ENCODE peak calls at places on chromosomes 2 and 18, in ten cellular contexts. E is psoas muscle; Q is A549; I is coronary artery; X is WERI-Rb-1; D is tibial artery; S is CD8-positive, alpha-beta memory T cell; G is PC-3; K is uterus; T is H9. F is an unnamed sample.

GRCh38 chr18:68843467-68844089 is 45.7 kb downstream of the CCDC102B start:
- DNase-seq in D (no peak), Q (no peak), G (peak), S (no peak), K (no peak), E (no peak), I (no peak), X (no peak), T (no peak), F (no peak)

GRCh38 chr2:9805435-9806297 is 37.6 kb upstream of the TAF1B start:
- DNase-seq in E (no peak), D (peak), K (no peak), G (no peak), Q (no peak), T (no peak), I (peak), S (no peak), X (peak), F (no peak)

GRCh38 chr2:98608962-98609604 is 694 bp downstream of the UNC50 start:
- DNase-seq in G (peak), Q (peak), X (no peak), S (no peak), T (no peak), E (no peak), K (peak), D (no peak), I (no peak), F (peak)

GRCh38 chr2:62382757-62383156 is 123.2 kb downstream of the TMEM17 start:
- DNase-seq in S (no peak), K (no peak), T (no peak), D (no peak), G (no peak), E (no peak), X (no peak), Q (no peak), I (no peak), F (no peak)

GRCh38 chr2:206116278-206116677 is 30.3 kb upstream of the INO80D start:
- DNase-seq in Q (no peak), E (no peak), I (no peak), G (no peak), S (no peak), T (no peak), X (no peak), D (no peak), K (no peak), F (no peak)

GRCh38 chr18:48658721-48659120 is 119.9 kb downstream of the CTIF start:
- DNase-seq in G (no peak), K (no peak), D (peak), S (no peak), T (no peak), E (no peak), I (no peak), X (no peak), Q (no peak), F (no peak)

GRCh38 chr2:41909584-41909983 is 138.2 kb upstream of the PKDCC start:
- DNase-seq in K (no peak), E (no peak), S (no peak), G (no peak), I (no peak), X (no peak), D (no peak), Q (no peak), T (no peak), F (no peak)

GRCh38 chr18:33757037-33757436 is 179.0 kb downstream of the ASXL3 start:
- DNase-seq in Q (no peak), T (no peak), G (no peak), K (no peak), E (no peak), I (no peak), S (no peak), D (no peak), X (no peak), F (peak)

GRCh38 chr18:56661414-56662101 is 10.4 kb downstream of the WDR7 start:
- DNase-seq in E (no peak), S (no peak), G (no peak), T (no peak), D (no peak), I (no peak), X (no peak), Q (no peak), K (no peak), F (no peak)

GRCh38 chr2:177242136-177242987 is 22.2 kb downstream of the NFE2L2 start:
- DNase-seq in K (no peak), S (no peak), D (no peak), E (no peak), G (peak), X (no peak), I (no peak), Q (peak), T (no peak), F (peak)

GRCh38 chr2:190123956-190124355 is 61.4 kb upstream of the MSTN start:
- DNase-seq in E (no peak), D (no peak), G (peak), T (no peak), Q (no peak), I (no peak), X (no peak), S (no peak), K (no peak), F (peak)

GRCh38 chr2:39838589-39838988 is 59.5 kb upstream of the THUMPD2 start:
- DNase-seq in X (no peak), K (no peak), G (no peak), T (no peak), Q (no peak), E (no peak), S (no peak), I (no peak), D (no peak), F (no peak)

GRCh38 chr2:39839261-39839848 is 60.3 kb upstream of the THUMPD2 start:
- DNase-seq in D (no peak), E (no peak), G (no peak), X (no peak), T (no peak), Q (no peak), I (no peak), S (no peak), K (no peak), F (no peak)

GRCh38 chr2:39837856-39838453 is 58.9 kb upstream of the THUMPD2 start:
- DNase-seq in E (no peak), X (peak), Q (peak), K (no peak), D (no peak), T (peak), I (no peak), S (no peak), G (peak), F (peak)

GRCh38 chr2:39834426-39834825 is 55.4 kb upstream of the THUMPD2 start:
- DNase-seq in Q (no peak), D (no peak), G (no peak), X (no peak), K (no peak), T (no peak), I (no peak), S (no peak), E (no peak), F (no peak)

DNA sequence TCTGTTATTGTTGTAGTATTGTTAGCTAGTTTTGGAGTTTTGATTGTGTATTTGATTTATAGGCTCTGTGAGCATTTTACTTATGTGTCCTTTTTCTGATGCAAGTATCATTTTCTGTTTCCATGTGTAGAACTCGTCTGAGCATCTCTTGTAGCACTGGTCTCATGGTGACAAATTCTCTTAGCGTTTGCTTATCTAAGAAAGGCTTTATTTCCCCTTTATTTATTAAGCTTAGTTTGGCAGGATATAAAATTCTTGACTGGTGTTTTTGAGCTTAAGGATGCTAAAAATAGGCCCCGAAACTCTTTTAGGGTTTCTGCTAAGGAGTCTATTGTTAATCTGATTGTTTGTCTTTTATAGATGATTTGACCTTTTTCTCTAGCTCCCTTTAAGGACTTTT is 57.6 kb upstream of the THUMPD2 start:
- DNase-seq in Q (peak), D (no peak), T (no peak), G (no peak), K (no peak), X (no peak), I (no peak), S (no peak), E (no peak), F (no peak)
- H3K27ac ChIP-seq in Q (no peak), D (no peak), T (no peak), G (no peak), K (no peak), X (no peak), I (no peak), S (no peak), E (no peak), F (no peak)

GRCh38 chr2:16607306-16607705 is 58.3 kb downstream of the CYRIA start:
- DNase-seq in K (no peak), T (no peak), Q (no peak), S (no peak), I (no peak), D (no peak), G (no peak), X (no peak), E (no peak), F (no peak)

GRCh38 chr2:16608661-16609643 is 56.7 kb downstream of the CYRIA start:
- DNase-seq in Q (peak), X (peak), T (peak), S (peak), K (peak), E (peak), G (peak), I (peak), D (peak), F (peak)

DNA sequence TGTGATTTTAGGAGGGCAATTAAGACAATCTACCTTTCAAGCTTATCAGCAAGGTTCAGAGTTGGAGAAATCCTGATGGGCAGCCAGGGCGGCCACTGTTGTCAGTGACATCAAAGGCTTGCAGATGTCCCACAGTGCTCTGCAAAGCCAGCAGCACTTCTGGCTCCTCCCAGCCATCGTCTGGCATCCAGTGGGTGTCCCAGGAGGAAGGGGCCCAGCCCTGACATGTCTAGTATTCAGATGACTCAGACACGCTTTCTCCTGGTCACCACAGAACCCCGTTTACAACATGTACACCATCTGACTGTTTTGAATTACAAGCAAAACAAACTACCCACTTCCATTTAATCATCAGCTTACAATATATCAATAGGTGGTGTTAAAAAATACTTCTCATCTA is 61.4 kb downstream of the CYRIA start:
- DNase-seq in X (no peak), K (no peak), E (no peak), G (no peak), S (no peak), T (no peak), D (no peak), Q (no peak), I (no peak), F (peak)
- H3K27ac ChIP-seq in X (no peak), K (no peak), E (no peak), G (no peak), S (no peak), T (no peak), D (no peak), Q (no peak), I (no peak), F (no peak)

GRCh38 chr2:46831037-46831868 is 84.4 kb downstream of the MCFD2 start:
- DNase-seq in E (no peak), K (peak), T (no peak), X (no peak), G (peak), D (no peak), I (peak), Q (no peak), S (no peak), F (no peak)
- H3K27ac ChIP-seq in E (no peak), K (peak), T (no peak), X (no peak), G (no peak), D (no peak), I (peak), Q (peak), S (no peak), F (no peak)

DNA sequence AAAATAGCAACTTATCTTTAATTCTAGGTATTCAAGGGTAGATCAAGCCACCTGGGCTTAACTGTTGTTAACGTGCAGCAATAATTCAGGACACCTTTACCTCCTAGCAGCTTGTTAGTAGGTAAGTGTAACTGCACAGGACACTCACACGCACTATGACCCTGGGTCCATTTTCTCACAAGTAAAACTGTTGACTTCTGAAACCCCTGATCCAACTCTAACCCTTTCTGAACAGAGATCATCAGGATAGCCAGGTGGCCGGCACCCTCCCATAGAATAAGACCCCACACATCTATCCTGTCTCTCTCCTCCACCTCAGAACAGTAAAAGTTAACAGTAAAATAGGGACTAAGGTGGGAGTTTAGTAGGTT is 610 bp downstream of the SPC25 start:
- DNase-seq in G (no peak), E (no peak), X (no peak), K (no peak), I (no peak), T (no peak), S (no peak), D (no peak), Q (no peak), F (no peak)
- H3K27ac ChIP-seq in G (no peak), E (no peak), X (peak), K (no peak), I (no peak), T (no peak), S (peak), D (no peak), Q (peak), F (peak)

GRCh38 chr2:172351586-172351985 is 75.8 kb upstream of the ITGA6 start:
- DNase-seq in G (no peak), Q (no peak), E (no peak), K (no peak), I (no peak), X (no peak), S (no peak), T (no peak), D (no peak), F (no peak)
- H3K27ac ChIP-seq in G (no peak), Q (no peak), E (peak), K (no peak), I (peak), X (no peak), S (no peak), T (no peak), D (peak), F (no peak)

GRCh38 chr2:26273501-26273900 is 28.8 kb downstream of the HADHB start:
- DNase-seq in S (no peak), G (no peak), D (no peak), K (no peak), E (no peak), T (no peak), X (no peak), I (no peak), Q (no peak), F (no peak)
- H3K27ac ChIP-seq in S (no peak), G (no peak), D (peak), K (peak), E (peak), T (no peak), X (no peak), I (peak), Q (no peak), F (peak)

F was measured in mammary epithelial cell.